ENCODE peak calls at places on chromosomes 7 and 10, in nine cellular contexts. One of them, this sample, is unnamed.

GRCh38 chr7:6251653-6252052 is 20.8 kb downstream of the CYTH3 start:
- DNase-seq in foreskin fibroblast: peak; percentile 41
- DNase-seq in CD8-positive, alpha-beta T cell: no peak
- DNase-seq in GM20000: no peak
- DNase-seq in brain microvascular endothelial cell: no peak
- DNase-seq in heart right ventricle: no peak
- DNase-seq in PC-9: no peak
- DNase-seq in GM13976: no peak
- DNase-seq in GM12865: no peak
- DNase-seq in this sample: no peak

GRCh38 chr10:57846307-57847065 is 421.2 kb downstream of the IPMK start:
- DNase-seq in foreskin fibroblast: no peak
- DNase-seq in CD8-positive, alpha-beta T cell: no peak
- DNase-seq in GM20000: no peak
- DNase-seq in brain microvascular endothelial cell: no peak
- DNase-seq in heart right ventricle: no peak
- DNase-seq in PC-9: no peak
- DNase-seq in GM13976: no peak
- DNase-seq in GM12865: no peak
- DNase-seq in this sample: no peak

GRCh38 chr7:116258734-116259133 is 48.4 kb downstream of the TES start:
- DNase-seq in foreskin fibroblast: peak; percentile 85
- DNase-seq in CD8-positive, alpha-beta T cell: no peak
- DNase-seq in GM20000: peak; percentile 30
- DNase-seq in brain microvascular endothelial cell: peak; percentile 40
- DNase-seq in heart right ventricle: peak; percentile 26
- DNase-seq in PC-9: peak; percentile 52
- DNase-seq in GM13976: peak; percentile 30
- DNase-seq in GM12865: peak; percentile 70
- DNase-seq in this sample: no peak

GRCh38 chr7:68610751-68611150 is 987.5 kb upstream of the AUTS2 start:
- DNase-seq in foreskin fibroblast: no peak
- DNase-seq in CD8-positive, alpha-beta T cell: no peak
- DNase-seq in GM20000: no peak
- DNase-seq in brain microvascular endothelial cell: no peak
- DNase-seq in heart right ventricle: no peak
- DNase-seq in PC-9: no peak
- DNase-seq in GM13976: no peak
- DNase-seq in GM12865: no peak
- DNase-seq in this sample: no peak

GRCh38 chr7:143205560-143206293 is 16.1 kb upstream of the TAS2R40 start:
- DNase-seq in foreskin fibroblast: no peak
- DNase-seq in CD8-positive, alpha-beta T cell: peak; percentile 29
- DNase-seq in GM20000: peak; percentile 14
- DNase-seq in brain microvascular endothelial cell: no peak
- DNase-seq in heart right ventricle: peak; percentile 23
- DNase-seq in PC-9: peak; percentile 25
- DNase-seq in GM13976: peak; percentile 27
- DNase-seq in GM12865: peak; percentile 61
- DNase-seq in this sample: no peak

GRCh38 chr7:36090976-36091375 is 62.1 kb upstream of the EEPD1 start:
- DNase-seq in foreskin fibroblast: no peak
- DNase-seq in CD8-positive, alpha-beta T cell: no peak
- DNase-seq in GM20000: no peak
- DNase-seq in brain microvascular endothelial cell: no peak
- DNase-seq in heart right ventricle: no peak
- DNase-seq in PC-9: no peak
- DNase-seq in GM13976: no peak
- DNase-seq in GM12865: no peak
- DNase-seq in this sample: no peak

GRCh38 chr10:72116372-72116771 is 28.0 kb upstream of the SPOCK2 start:
- DNase-seq in foreskin fibroblast: no peak
- DNase-seq in CD8-positive, alpha-beta T cell: no peak
- DNase-seq in GM20000: no peak
- DNase-seq in brain microvascular endothelial cell: no peak
- DNase-seq in heart right ventricle: no peak
- DNase-seq in PC-9: no peak
- DNase-seq in GM13976: no peak
- DNase-seq in GM12865: no peak
- DNase-seq in this sample: no peak

GRCh38 chr10:110162749-110163148 is 44.7 kb upstream of the MXI1 start:
- DNase-seq in foreskin fibroblast: no peak
- DNase-seq in CD8-positive, alpha-beta T cell: no peak
- DNase-seq in GM20000: no peak
- DNase-seq in brain microvascular endothelial cell: no peak
- DNase-seq in heart right ventricle: no peak
- DNase-seq in PC-9: no peak
- DNase-seq in GM13976: no peak
- DNase-seq in GM12865: no peak
- DNase-seq in this sample: no peak

GRCh38 chr7:90401989-90402388 is 1.3 kb upstream of the CLDN12 start:
- DNase-seq in foreskin fibroblast: peak; percentile 81
- DNase-seq in CD8-positive, alpha-beta T cell: no peak
- DNase-seq in GM20000: no peak
- DNase-seq in brain microvascular endothelial cell: no peak
- DNase-seq in heart right ventricle: no peak
- DNase-seq in PC-9: no peak
- DNase-seq in GM13976: no peak
- DNase-seq in GM12865: no peak
- DNase-seq in this sample: no peak

GRCh38 chr7:120272261-120272895 is 597 bp upstream of the KCND2 start:
- DNase-seq in foreskin fibroblast: peak; percentile 56
- DNase-seq in CD8-positive, alpha-beta T cell: no peak
- DNase-seq in GM20000: peak; percentile 78
- DNase-seq in brain microvascular endothelial cell: peak; percentile 49
- DNase-seq in heart right ventricle: no peak
- DNase-seq in PC-9: peak; percentile 39
- DNase-seq in GM13976: peak; percentile 71
- DNase-seq in GM12865: peak; percentile 76
- DNase-seq in this sample: peak; percentile 41

GRCh38 chr10:34808789-34809745 is 6.0 kb downstream of the PARD3 start:
- DNase-seq in foreskin fibroblast: peak; percentile 67
- DNase-seq in CD8-positive, alpha-beta T cell: no peak
- DNase-seq in GM20000: no peak
- DNase-seq in brain microvascular endothelial cell: no peak
- DNase-seq in heart right ventricle: peak; percentile 44
- DNase-seq in PC-9: no peak
- DNase-seq in GM13976: no peak
- DNase-seq in GM12865: no peak
- DNase-seq in this sample: no peak

GRCh38 chr10:22854935-22855421 is 72.9 kb upstream of the ARMC3 start:
- DNase-seq in foreskin fibroblast: peak; percentile 8
- DNase-seq in CD8-positive, alpha-beta T cell: no peak
- DNase-seq in GM20000: no peak
- DNase-seq in brain microvascular endothelial cell: peak; percentile 66
- DNase-seq in heart right ventricle: peak; percentile 6
- DNase-seq in PC-9: no peak
- DNase-seq in GM13976: no peak
- DNase-seq in GM12865: peak; percentile 11
- DNase-seq in this sample: no peak
- TF ChIP-seq CTCF in foreskin fibroblast: no peak
- TF ChIP-seq CTCF in CD8-positive, alpha-beta T cell: no peak
- TF ChIP-seq CTCF in GM20000: no peak
- TF ChIP-seq CTCF in brain microvascular endothelial cell: peak; percentile 7
- TF ChIP-seq CTCF in heart right ventricle: no peak
- TF ChIP-seq CTCF in PC-9: no peak
- TF ChIP-seq CTCF in GM13976: no peak
- TF ChIP-seq CTCF in GM12865: no peak
- TF ChIP-seq CTCF in this sample: no peak

DNA sequence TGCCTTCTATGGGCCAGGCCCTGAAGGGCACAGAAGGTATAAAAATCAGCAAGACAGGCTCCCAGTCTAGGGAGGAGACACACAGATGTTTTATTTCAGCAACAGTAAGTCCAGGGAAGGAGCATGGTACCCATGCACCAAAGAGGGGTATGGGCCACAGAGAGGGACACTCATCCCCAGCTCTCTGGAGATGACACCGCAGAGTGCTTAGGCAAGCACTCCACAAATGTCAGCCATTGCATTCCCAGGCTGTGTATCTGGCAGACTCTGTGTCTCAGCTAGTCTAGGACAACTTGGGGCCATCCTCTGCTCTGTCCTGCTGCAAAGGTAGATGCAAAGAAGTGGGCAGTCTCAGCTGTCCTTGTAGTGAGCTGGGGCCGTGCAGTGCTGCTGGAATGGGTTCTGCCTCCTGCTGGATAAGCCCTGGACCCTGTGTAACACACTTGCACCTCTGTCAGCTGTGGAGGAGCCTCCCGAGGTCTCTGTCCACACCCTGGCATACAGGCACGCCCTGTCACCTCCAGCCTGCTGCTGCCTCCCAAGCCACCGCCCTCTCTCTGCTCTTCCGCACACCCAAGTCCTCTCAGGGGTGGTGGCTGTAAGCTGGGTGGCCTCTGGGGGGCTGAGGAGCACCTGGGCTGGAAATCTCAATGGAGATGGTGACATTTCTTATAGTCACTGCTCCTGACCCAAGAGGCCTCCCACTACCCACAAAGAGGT is 57.6 kb downstream of the VOPP1 start:
- DNase-seq in foreskin fibroblast: no peak
- DNase-seq in CD8-positive, alpha-beta T cell: no peak
- DNase-seq in GM20000: no peak
- DNase-seq in brain microvascular endothelial cell: no peak
- DNase-seq in heart right ventricle: no peak
- DNase-seq in PC-9: no peak
- DNase-seq in GM13976: no peak
- DNase-seq in GM12865: peak; percentile 64
- DNase-seq in this sample: no peak
- TF ChIP-seq CTCF in foreskin fibroblast: no peak
- TF ChIP-seq CTCF in CD8-positive, alpha-beta T cell: no peak
- TF ChIP-seq CTCF in GM20000: no peak
- TF ChIP-seq CTCF in brain microvascular endothelial cell: no peak
- TF ChIP-seq CTCF in heart right ventricle: no peak
- TF ChIP-seq CTCF in PC-9: no peak
- TF ChIP-seq CTCF in GM13976: no peak
- TF ChIP-seq CTCF in GM12865: peak; percentile 17
- TF ChIP-seq CTCF in this sample: no peak

GRCh38 chr10:46035923-46036849 is 5.8 kb upstream of the NCOA4 start:
- DNase-seq in foreskin fibroblast: no peak
- DNase-seq in CD8-positive, alpha-beta T cell: no peak
- DNase-seq in GM20000: no peak
- DNase-seq in brain microvascular endothelial cell: no peak
- DNase-seq in heart right ventricle: no peak
- DNase-seq in PC-9: no peak
- DNase-seq in GM13976: no peak
- DNase-seq in GM12865: no peak
- DNase-seq in this sample: no peak
- TF ChIP-seq CTCF in foreskin fibroblast: peak; percentile 2
- TF ChIP-seq CTCF in CD8-positive, alpha-beta T cell: no peak
- TF ChIP-seq CTCF in GM20000: no peak
- TF ChIP-seq CTCF in brain microvascular endothelial cell: peak; percentile 20
- TF ChIP-seq CTCF in heart right ventricle: no peak
- TF ChIP-seq CTCF in PC-9: peak; percentile 32
- TF ChIP-seq CTCF in GM13976: no peak
- TF ChIP-seq CTCF in GM12865: no peak
- TF ChIP-seq CTCF in this sample: no peak

DNA sequence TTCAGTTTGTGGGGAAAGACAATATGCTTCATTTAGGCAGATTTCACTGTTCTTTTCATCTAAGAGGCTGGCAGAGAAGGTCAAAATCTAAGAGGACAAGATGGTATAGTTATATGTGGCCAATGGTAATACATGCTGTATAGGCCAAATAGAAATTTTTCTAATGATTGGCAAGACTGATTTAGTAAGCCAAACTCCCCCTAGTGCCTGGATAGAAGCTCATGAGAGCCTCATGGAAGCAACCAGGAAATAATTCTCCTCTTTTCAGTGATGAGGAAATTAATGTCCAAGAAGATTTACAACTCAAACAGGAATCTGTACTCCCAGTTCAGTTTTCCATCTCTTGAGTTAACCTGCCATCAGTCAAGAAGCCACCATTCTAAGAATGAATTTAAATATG is 253.6 kb upstream of the PHF14 start:
- DNase-seq in foreskin fibroblast: no peak
- DNase-seq in CD8-positive, alpha-beta T cell: no peak
- DNase-seq in GM20000: no peak
- DNase-seq in brain microvascular endothelial cell: no peak
- DNase-seq in heart right ventricle: no peak
- DNase-seq in PC-9: no peak
- DNase-seq in GM13976: no peak
- DNase-seq in GM12865: no peak
- DNase-seq in this sample: no peak
- TF ChIP-seq CTCF in foreskin fibroblast: no peak
- TF ChIP-seq CTCF in CD8-positive, alpha-beta T cell: no peak
- TF ChIP-seq CTCF in GM20000: no peak
- TF ChIP-seq CTCF in brain microvascular endothelial cell: no peak
- TF ChIP-seq CTCF in heart right ventricle: no peak
- TF ChIP-seq CTCF in PC-9: no peak
- TF ChIP-seq CTCF in GM13976: no peak
- TF ChIP-seq CTCF in GM12865: no peak
- TF ChIP-seq CTCF in this sample: no peak

GRCh38 chr7:99949645-99950228 is 20.3 kb upstream of the GJC3 start:
- DNase-seq in foreskin fibroblast: peak; percentile 40
- DNase-seq in CD8-positive, alpha-beta T cell: no peak
- DNase-seq in GM20000: no peak
- DNase-seq in brain microvascular endothelial cell: no peak
- DNase-seq in heart right ventricle: no peak
- DNase-seq in PC-9: no peak
- DNase-seq in GM13976: no peak
- DNase-seq in GM12865: peak; percentile 28
- DNase-seq in this sample: no peak
- TF ChIP-seq CTCF in foreskin fibroblast: peak; percentile 12
- TF ChIP-seq CTCF in CD8-positive, alpha-beta T cell: no peak
- TF ChIP-seq CTCF in GM20000: peak; percentile 30
- TF ChIP-seq CTCF in brain microvascular endothelial cell: peak; percentile 42
- TF ChIP-seq CTCF in heart right ventricle: peak; percentile 45
- TF ChIP-seq CTCF in PC-9: peak; percentile 45
- TF ChIP-seq CTCF in GM13976: no peak
- TF ChIP-seq CTCF in GM12865: peak; percentile 30
- TF ChIP-seq CTCF in this sample: peak; percentile 11

DNA sequence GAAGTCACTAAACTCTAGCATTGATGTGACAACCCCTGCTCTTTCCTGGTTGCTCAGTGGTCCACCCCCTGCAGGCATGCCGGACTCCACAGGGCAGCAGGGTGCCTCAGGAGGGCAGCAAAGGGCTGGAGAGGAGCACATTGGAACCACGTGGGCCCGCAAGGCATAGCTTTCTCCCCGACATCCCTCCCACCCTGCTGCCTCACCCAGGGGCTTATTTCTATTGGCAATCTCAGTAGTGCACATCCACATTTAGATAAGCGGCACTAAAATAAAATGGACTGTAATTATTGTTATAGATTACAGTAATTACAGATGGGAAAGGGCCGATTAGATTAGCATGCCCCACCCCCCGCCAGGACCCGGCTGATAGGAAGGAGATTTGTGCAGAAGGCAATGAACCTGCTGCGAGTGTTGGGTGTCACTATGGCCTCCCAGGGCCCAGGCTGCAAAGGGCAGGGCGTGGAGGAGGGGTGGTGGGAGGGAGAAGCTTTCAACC is 580.1 kb downstream of the GRID1 start:
- DNase-seq in foreskin fibroblast: no peak
- DNase-seq in CD8-positive, alpha-beta T cell: no peak
- DNase-seq in GM20000: no peak
- DNase-seq in brain microvascular endothelial cell: no peak
- DNase-seq in heart right ventricle: no peak
- DNase-seq in PC-9: no peak
- DNase-seq in GM13976: no peak
- DNase-seq in GM12865: peak; percentile 22
- DNase-seq in this sample: no peak
- TF ChIP-seq CTCF in foreskin fibroblast: no peak
- TF ChIP-seq CTCF in CD8-positive, alpha-beta T cell: no peak
- TF ChIP-seq CTCF in GM20000: no peak
- TF ChIP-seq CTCF in brain microvascular endothelial cell: no peak
- TF ChIP-seq CTCF in heart right ventricle: peak; percentile 43
- TF ChIP-seq CTCF in PC-9: no peak
- TF ChIP-seq CTCF in GM13976: no peak
- TF ChIP-seq CTCF in GM12865: peak; percentile 33
- TF ChIP-seq CTCF in this sample: peak; percentile 34

GRCh38 chr7:102300643-102301211 is 14.1 kb downstream of the SH2B2 start:
- DNase-seq in foreskin fibroblast: no peak
- DNase-seq in CD8-positive, alpha-beta T cell: no peak
- DNase-seq in GM20000: no peak
- DNase-seq in brain microvascular endothelial cell: no peak
- DNase-seq in heart right ventricle: no peak
- DNase-seq in PC-9: no peak
- DNase-seq in GM13976: no peak
- DNase-seq in GM12865: peak; percentile 2
- DNase-seq in this sample: no peak
- TF ChIP-seq CTCF in foreskin fibroblast: no peak
- TF ChIP-seq CTCF in CD8-positive, alpha-beta T cell: no peak
- TF ChIP-seq CTCF in GM20000: no peak
- TF ChIP-seq CTCF in brain microvascular endothelial cell: peak; percentile 31
- TF ChIP-seq CTCF in heart right ventricle: peak; percentile 44
- TF ChIP-seq CTCF in PC-9: no peak
- TF ChIP-seq CTCF in GM13976: no peak
- TF ChIP-seq CTCF in GM12865: no peak
- TF ChIP-seq CTCF in this sample: no peak